ENCODE peak calls at places on chromosome 3, in eight cellular contexts. One of them, this sample, is unnamed.

GRCh38 chr3:150605998-150606641 is 3.0 kb downstream of the SELENOT start:
- DNase-seq in omental fat pad: no peak
- DNase-seq in GM06990: peak; percentile 35
- DNase-seq in heart right ventricle: no peak
- DNase-seq in neural progenitor cell: no peak
- DNase-seq in adrenal gland: no peak
- DNase-seq in left ventricle myocardium inferior: no peak
- DNase-seq in CD8-positive, alpha-beta T cell: no peak
- DNase-seq in this sample: no peak

GRCh38 chr3:52483577-52484495 is 11.3 kb upstream of the STAB1 start:
- DNase-seq in neural progenitor cell: no peak
- DNase-seq in heart right ventricle: peak; percentile 20
- DNase-seq in CD8-positive, alpha-beta T cell: no peak
- DNase-seq in left ventricle myocardium inferior: no peak
- DNase-seq in GM06990: no peak
- DNase-seq in omental fat pad: no peak
- DNase-seq in adrenal gland: peak; percentile 89
- DNase-seq in this sample: no peak

GRCh38 chr3:48142316-48142870 is 45.8 kb downstream of the CDC25A start:
- DNase-seq in heart right ventricle: no peak
- DNase-seq in adrenal gland: no peak
- DNase-seq in neural progenitor cell: no peak
- DNase-seq in CD8-positive, alpha-beta T cell: no peak
- DNase-seq in left ventricle myocardium inferior: no peak
- DNase-seq in omental fat pad: no peak
- DNase-seq in GM06990: no peak
- DNase-seq in this sample: no peak

GRCh38 chr3:9439331-9439730 is 41.9 kb downstream of the SETD5 start:
- DNase-seq in left ventricle myocardium inferior: no peak
- DNase-seq in adrenal gland: no peak
- DNase-seq in neural progenitor cell: no peak
- DNase-seq in GM06990: no peak
- DNase-seq in omental fat pad: no peak
- DNase-seq in heart right ventricle: no peak
- DNase-seq in CD8-positive, alpha-beta T cell: no peak
- DNase-seq in this sample: no peak

GRCh38 chr3:165336786-165337185 is 140.6 kb upstream of the SLITRK3 start:
- DNase-seq in omental fat pad: no peak
- DNase-seq in neural progenitor cell: no peak
- DNase-seq in CD8-positive, alpha-beta T cell: no peak
- DNase-seq in left ventricle myocardium inferior: no peak
- DNase-seq in adrenal gland: no peak
- DNase-seq in GM06990: no peak
- DNase-seq in heart right ventricle: no peak
- DNase-seq in this sample: no peak

GRCh38 chr3:71309342-71309741 is 274.2 kb downstream of the FOXP1 start:
- DNase-seq in adrenal gland: no peak
- DNase-seq in CD8-positive, alpha-beta T cell: no peak
- DNase-seq in heart right ventricle: no peak
- DNase-seq in GM06990: no peak
- DNase-seq in neural progenitor cell: no peak
- DNase-seq in omental fat pad: no peak
- DNase-seq in left ventricle myocardium inferior: no peak
- DNase-seq in this sample: no peak

GRCh38 chr3:29245441-29245840 is 35.4 kb upstream of the RBMS3 start:
- DNase-seq in CD8-positive, alpha-beta T cell: no peak
- DNase-seq in GM06990: no peak
- DNase-seq in heart right ventricle: no peak
- DNase-seq in omental fat pad: no peak
- DNase-seq in left ventricle myocardium inferior: no peak
- DNase-seq in adrenal gland: no peak
- DNase-seq in neural progenitor cell: no peak
- DNase-seq in this sample: no peak

GRCh38 chr3:177197934-177198484 is 727 bp upstream of the TBL1XR1 start:
- DNase-seq in omental fat pad: no peak
- DNase-seq in CD8-positive, alpha-beta T cell: no peak
- DNase-seq in left ventricle myocardium inferior: no peak
- DNase-seq in GM06990: no peak
- DNase-seq in heart right ventricle: no peak
- DNase-seq in neural progenitor cell: no peak
- DNase-seq in adrenal gland: no peak
- DNase-seq in this sample: no peak

GRCh38 chr3:111732248-111732879 is 126.7 kb upstream of the PHLDB2 start:
- DNase-seq in GM06990: no peak
- DNase-seq in omental fat pad: no peak
- DNase-seq in neural progenitor cell: no peak
- DNase-seq in adrenal gland: no peak
- DNase-seq in left ventricle myocardium inferior: no peak
- DNase-seq in CD8-positive, alpha-beta T cell: no peak
- DNase-seq in heart right ventricle: no peak
- DNase-seq in this sample: no peak

GRCh38 chr3:9213019-9213646 is 36.3 kb downstream of the SRGAP3 start:
- DNase-seq in neural progenitor cell: no peak
- DNase-seq in heart right ventricle: no peak
- DNase-seq in GM06990: no peak
- DNase-seq in left ventricle myocardium inferior: no peak
- DNase-seq in omental fat pad: no peak
- DNase-seq in adrenal gland: no peak
- DNase-seq in CD8-positive, alpha-beta T cell: no peak
- DNase-seq in this sample: no peak

GRCh38 chr3:63900459-63900858 is 11.7 kb downstream of the SCAANT1 start:
- DNase-seq in heart right ventricle: no peak
- DNase-seq in omental fat pad: no peak
- DNase-seq in left ventricle myocardium inferior: no peak
- DNase-seq in neural progenitor cell: no peak
- DNase-seq in CD8-positive, alpha-beta T cell: no peak
- DNase-seq in GM06990: no peak
- DNase-seq in adrenal gland: no peak
- DNase-seq in this sample: no peak

GRCh38 chr3:31066999-31067398 is 172.5 kb upstream of the GADL1 start:
- DNase-seq in neural progenitor cell: no peak
- DNase-seq in omental fat pad: no peak
- DNase-seq in adrenal gland: peak; percentile 46
- DNase-seq in heart right ventricle: no peak
- DNase-seq in left ventricle myocardium inferior: no peak
- DNase-seq in CD8-positive, alpha-beta T cell: no peak
- DNase-seq in GM06990: no peak
- DNase-seq in this sample: no peak

GRCh38 chr3:78430741-78431140 is 1337.1 kb downstream of the ROBO1 start:
- DNase-seq in heart right ventricle: no peak
- DNase-seq in omental fat pad: no peak
- DNase-seq in adrenal gland: no peak
- DNase-seq in left ventricle myocardium inferior: no peak
- DNase-seq in CD8-positive, alpha-beta T cell: no peak
- DNase-seq in GM06990: no peak
- DNase-seq in neural progenitor cell: no peak
- DNase-seq in this sample: no peak

GRCh38 chr3:131402391-131403039 is 20.9 kb downstream of the NUDT16 start:
- DNase-seq in heart right ventricle: no peak
- DNase-seq in GM06990: peak; percentile 2
- DNase-seq in adrenal gland: no peak
- DNase-seq in left ventricle myocardium inferior: no peak
- DNase-seq in omental fat pad: no peak
- DNase-seq in neural progenitor cell: no peak
- DNase-seq in CD8-positive, alpha-beta T cell: no peak
- DNase-seq in this sample: no peak

GRCh38 chr3:146036289-146036688 is 124.7 kb downstream of the PLOD2 start:
- DNase-seq in neural progenitor cell: no peak
- DNase-seq in GM06990: no peak
- DNase-seq in heart right ventricle: no peak
- DNase-seq in omental fat pad: no peak
- DNase-seq in CD8-positive, alpha-beta T cell: no peak
- DNase-seq in left ventricle myocardium inferior: no peak
- DNase-seq in adrenal gland: no peak
- DNase-seq in this sample: no peak

GRCh38 chr3:105834768-105835167 is 34.0 kb downstream of the CBLB start:
- DNase-seq in CD8-positive, alpha-beta T cell: no peak
- DNase-seq in adrenal gland: no peak
- DNase-seq in omental fat pad: no peak
- DNase-seq in heart right ventricle: no peak
- DNase-seq in left ventricle myocardium inferior: no peak
- DNase-seq in GM06990: no peak
- DNase-seq in neural progenitor cell: no peak
- DNase-seq in this sample: no peak

GRCh38 chr3:194482196-194482593 is 4.6 kb downstream of the ATP13A3 start:
- DNase-seq in heart right ventricle: no peak
- DNase-seq in omental fat pad: no peak
- DNase-seq in neural progenitor cell: no peak
- DNase-seq in left ventricle myocardium inferior: no peak
- DNase-seq in CD8-positive, alpha-beta T cell: no peak
- DNase-seq in adrenal gland: no peak
- DNase-seq in GM06990: no peak
- DNase-seq in this sample: no peak

GRCh38 chr3:159947220-159947619 is 41.4 kb upstream of the IL12A start:
- DNase-seq in adrenal gland: no peak
- DNase-seq in heart right ventricle: no peak
- DNase-seq in omental fat pad: no peak
- DNase-seq in GM06990: no peak
- DNase-seq in CD8-positive, alpha-beta T cell: no peak
- DNase-seq in neural progenitor cell: no peak
- DNase-seq in left ventricle myocardium inferior: no peak
- DNase-seq in this sample: no peak

GRCh38 chr3:79339846-79340245 is 428.0 kb downstream of the ROBO1 start:
- DNase-seq in neural progenitor cell: no peak
- DNase-seq in omental fat pad: no peak
- DNase-seq in adrenal gland: no peak
- DNase-seq in CD8-positive, alpha-beta T cell: no peak
- DNase-seq in heart right ventricle: peak; percentile 12
- DNase-seq in GM06990: no peak
- DNase-seq in left ventricle myocardium inferior: no peak
- DNase-seq in this sample: no peak

GRCh38 chr3:13308406-13308805 is 111.7 kb downstream of the NUP210 start:
- DNase-seq in heart right ventricle: no peak
- DNase-seq in left ventricle myocardium inferior: no peak
- DNase-seq in adrenal gland: peak; percentile 57
- DNase-seq in omental fat pad: no peak
- DNase-seq in CD8-positive, alpha-beta T cell: no peak
- DNase-seq in neural progenitor cell: peak; percentile 67
- DNase-seq in GM06990: no peak
- DNase-seq in this sample: no peak

GRCh38 chr3:151479452-151479851 is 18.6 kb upstream of the IGSF10 start:
- DNase-seq in heart right ventricle: no peak
- DNase-seq in omental fat pad: no peak
- DNase-seq in GM06990: no peak
- DNase-seq in CD8-positive, alpha-beta T cell: no peak
- DNase-seq in adrenal gland: no peak
- DNase-seq in left ventricle myocardium inferior: no peak
- DNase-seq in neural progenitor cell: no peak
- DNase-seq in this sample: no peak

GRCh38 chr3:71069797-71070196 is 513.7 kb downstream of the FOXP1 start:
- DNase-seq in GM06990: no peak
- DNase-seq in neural progenitor cell: peak; percentile 65
- DNase-seq in adrenal gland: peak; percentile 38
- DNase-seq in omental fat pad: no peak
- DNase-seq in CD8-positive, alpha-beta T cell: peak; percentile 57
- DNase-seq in left ventricle myocardium inferior: peak; percentile 51
- DNase-seq in heart right ventricle: peak; percentile 56
- DNase-seq in this sample: no peak

GRCh38 chr3:94026623-94027022 is 1.8 kb downstream of the STX19 start:
- DNase-seq in CD8-positive, alpha-beta T cell: no peak
- DNase-seq in neural progenitor cell: no peak
- DNase-seq in adrenal gland: no peak
- DNase-seq in heart right ventricle: no peak
- DNase-seq in left ventricle myocardium inferior: no peak
- DNase-seq in omental fat pad: no peak
- DNase-seq in GM06990: no peak
- DNase-seq in this sample: no peak